ENCODE peak calls at places on chromosomes 16 and 17, in five cellular contexts. One of them, this sample, is unnamed.

GRCh38 chr17:71494456-71494855 is 626.4 kb upstream of the SOX9 start:
- DNase-seq in HepG2: no peak
- DNase-seq in HCT116: no peak
- DNase-seq in K562: no peak
- DNase-seq in H1: no peak
- DNase-seq in this sample: no peak

GRCh38 chr17:2138318-2138717 is 83.4 kb downstream of the HIC1 start:
- DNase-seq in HepG2: no peak
- DNase-seq in HCT116: no peak
- DNase-seq in K562: peak; percentile 30
- DNase-seq in H1: no peak
- DNase-seq in this sample: no peak

GRCh38 chr16:2030036-2030435 is 3.3 kb downstream of the NHERF2 start:
- DNase-seq in HepG2: no peak
- DNase-seq in HCT116: no peak
- DNase-seq in K562: no peak
- DNase-seq in H1: no peak
- DNase-seq in this sample: no peak

GRCh38 chr16:1960665-1961630 is 1.6 kb downstream of the NDUFB10 start:
- DNase-seq in HepG2: peak; percentile 53
- DNase-seq in HCT116: peak; percentile 64
- DNase-seq in K562: no peak
- DNase-seq in H1: no peak
- DNase-seq in this sample: peak; percentile 60

GRCh38 chr17:62140376-62140775 is 75.3 kb upstream of the MED13 start:
- DNase-seq in HepG2: no peak
- DNase-seq in HCT116: no peak
- DNase-seq in K562: no peak
- DNase-seq in H1: no peak
- DNase-seq in this sample: no peak

GRCh38 chr17:64357191-64357981 is 33.3 kb downstream of the PECAM1 start:
- DNase-seq in HepG2: no peak
- DNase-seq in HCT116: no peak
- DNase-seq in K562: no peak
- DNase-seq in H1: no peak
- DNase-seq in this sample: no peak

GRCh38 chr17:70242781-70243437 is 73.6 kb downstream of the KCNJ2 start:
- DNase-seq in HepG2: no peak
- DNase-seq in HCT116: no peak
- DNase-seq in K562: no peak
- DNase-seq in H1: no peak
- DNase-seq in this sample: no peak

GRCh38 chr16:57091200-57091989 is 988 bp upstream of the CPNE2 start:
- DNase-seq in HepG2: peak; percentile 37
- DNase-seq in HCT116: peak; percentile 32
- DNase-seq in K562: no peak
- DNase-seq in H1: peak; percentile 81
- DNase-seq in this sample: no peak

GRCh38 chr17:81541123-81541522 is 11.0 kb downstream of the FAAP100 start:
- DNase-seq in HepG2: no peak
- DNase-seq in HCT116: no peak
- DNase-seq in K562: no peak
- DNase-seq in H1: no peak
- DNase-seq in this sample: no peak

GRCh38 chr16:84638195-84638806 is 10.0 kb upstream of the KLHL36 start:
- DNase-seq in HepG2: no peak
- DNase-seq in HCT116: no peak
- DNase-seq in K562: no peak
- DNase-seq in H1: no peak
- DNase-seq in this sample: no peak

GRCh38 chr17:76867578-76868175 is 527 bp upstream of the MGAT5B start:
- DNase-seq in HepG2: no peak
- DNase-seq in HCT116: no peak
- DNase-seq in K562: no peak
- DNase-seq in H1: no peak
- DNase-seq in this sample: no peak

GRCh38 chr16:31703526-31704128 is 170.0 kb upstream of the ZNF267 start:
- DNase-seq in HepG2: no peak
- DNase-seq in HCT116: no peak
- DNase-seq in K562: no peak
- DNase-seq in H1: no peak
- DNase-seq in this sample: no peak

GRCh38 chr16:75306102-75306762 is 54.8 kb upstream of the BCAR1 start:
- DNase-seq in HepG2: peak; percentile 95
- DNase-seq in HCT116: peak; percentile 49
- DNase-seq in K562: no peak
- DNase-seq in H1: no peak
- DNase-seq in this sample: no peak

GRCh38 chr17:77644981-77645380 is 313.5 kb upstream of the TNRC6C start:
- DNase-seq in HepG2: no peak
- DNase-seq in HCT116: no peak
- DNase-seq in K562: no peak
- DNase-seq in H1: no peak
- DNase-seq in this sample: no peak

GRCh38 chr16:85486256-85486915 is 126.7 kb upstream of the GSE1 start:
- DNase-seq in HepG2: no peak
- DNase-seq in HCT116: no peak
- DNase-seq in K562: no peak
- DNase-seq in H1: no peak
- DNase-seq in this sample: no peak

GRCh38 chr16:7303014-7303676 is 29.5 kb upstream of the RBFOX1 start:
- DNase-seq in HepG2: no peak
- DNase-seq in HCT116: no peak
- DNase-seq in K562: no peak
- DNase-seq in H1: peak; percentile 68
- DNase-seq in this sample: no peak

GRCh38 chr17:28725166-28725659 is 820 bp downstream of the TLCD1 start:
- DNase-seq in HepG2: peak; percentile 65
- DNase-seq in HCT116: peak; percentile 50
- DNase-seq in K562: peak; percentile 29
- DNase-seq in H1: no peak
- DNase-seq in this sample: no peak

GRCh38 chr16:68972720-68973119 is 129.4 kb downstream of the TANGO6 start:
- DNase-seq in HepG2: no peak
- DNase-seq in HCT116: no peak
- DNase-seq in K562: no peak
- DNase-seq in H1: peak; percentile 63
- DNase-seq in this sample: peak; percentile 82

GRCh38 chr16:71499775-71500364 is 10.7 kb upstream of the ZNF19 start:
- DNase-seq in HepG2: peak; percentile 68
- DNase-seq in HCT116: peak; percentile 57
- DNase-seq in K562: peak; percentile 51
- DNase-seq in H1: peak; percentile 60
- DNase-seq in this sample: peak; percentile 66

GRCh38 chr16:68644303-68644702 is 807 bp upstream of the CDH3 start:
- DNase-seq in HepG2: peak; percentile 17
- DNase-seq in HCT116: no peak
- DNase-seq in K562: no peak
- DNase-seq in H1: peak; percentile 57
- DNase-seq in this sample: no peak

GRCh38 chr17:69913241-69914015 is 161.6 kb upstream of the KCNJ16 start:
- DNase-seq in HepG2: no peak
- DNase-seq in HCT116: no peak
- DNase-seq in K562: no peak
- DNase-seq in H1: no peak
- DNase-seq in this sample: no peak

GRCh38 chr17:35048685-35049379 is 14.7 kb downstream of the RFFL start:
- DNase-seq in HepG2: no peak
- DNase-seq in HCT116: no peak
- DNase-seq in K562: no peak
- DNase-seq in H1: no peak
- DNase-seq in this sample: no peak

GRCh38 chr17:3988297-3989120 is 24.3 kb upstream of the ATP2A3 start:
- DNase-seq in HepG2: no peak
- DNase-seq in HCT116: no peak
- DNase-seq in K562: no peak
- DNase-seq in H1: no peak
- DNase-seq in this sample: no peak

GRCh38 chr16:12260119-12260646 is 283.6 kb downstream of the SNX29 start:
- DNase-seq in HepG2: no peak
- DNase-seq in HCT116: no peak
- DNase-seq in K562: no peak
- DNase-seq in H1: no peak
- DNase-seq in this sample: no peak

GRCh38 chr17:4623249-4623648 is 18.2 kb downstream of the ALOX15 start:
- DNase-seq in HepG2: no peak
- DNase-seq in HCT116: no peak
- DNase-seq in K562: no peak
- DNase-seq in H1: no peak
- DNase-seq in this sample: no peak

GRCh38 chr16:18833707-18834505 is 32.6 kb upstream of the ARL6IP1 start:
- DNase-seq in HepG2: no peak
- DNase-seq in HCT116: no peak
- DNase-seq in K562: no peak
- DNase-seq in H1: no peak
- DNase-seq in this sample: no peak

GRCh38 chr17:82414548-82415281 is 3.4 kb upstream of the HEXD start:
- DNase-seq in HepG2: peak; percentile 40
- DNase-seq in HCT116: peak; percentile 57
- DNase-seq in K562: peak; percentile 88
- DNase-seq in H1: peak; percentile 94
- DNase-seq in this sample: peak; percentile 71

GRCh38 chr17:82949984-82950383 is 110.2 kb upstream of the ZNF750 start:
- DNase-seq in HepG2: no peak
- DNase-seq in HCT116: no peak
- DNase-seq in K562: no peak
- DNase-seq in H1: no peak
- DNase-seq in this sample: no peak

GRCh38 chr17:19398301-19399181 is 11.6 kb upstream of the MFAP4 start:
- DNase-seq in HepG2: no peak
- DNase-seq in HCT116: no peak
- DNase-seq in K562: no peak
- DNase-seq in H1: no peak
- DNase-seq in this sample: no peak

GRCh38 chr17:43962479-43962878 is 8.7 kb upstream of the PYY start:
- DNase-seq in HepG2: no peak
- DNase-seq in HCT116: no peak
- DNase-seq in K562: no peak
- DNase-seq in H1: no peak
- DNase-seq in this sample: no peak

GRCh38 chr16:48075398-48075797 is 80.4 kb downstream of the ABCC12 start:
- DNase-seq in HepG2: peak; percentile 14
- DNase-seq in HCT116: no peak
- DNase-seq in K562: no peak
- DNase-seq in H1: no peak
- DNase-seq in this sample: no peak

GRCh38 chr17:61746248-61746985 is 116.9 kb downstream of the BRIP1 start:
- DNase-seq in HepG2: no peak
- DNase-seq in HCT116: no peak
- DNase-seq in K562: no peak
- DNase-seq in H1: no peak
- DNase-seq in this sample: no peak

GRCh38 chr16:85248269-85248668 is 136.0 kb upstream of the CIBAR2 start:
- DNase-seq in HepG2: no peak
- DNase-seq in HCT116: no peak
- DNase-seq in K562: no peak
- DNase-seq in H1: no peak
- DNase-seq in this sample: no peak

GRCh38 chr17:81397314-81398169 is 2.3 kb downstream of the BAHCC1 start:
- DNase-seq in HepG2: peak; percentile 93
- DNase-seq in HCT116: no peak
- DNase-seq in K562: no peak
- DNase-seq in H1: peak; percentile 84
- DNase-seq in this sample: no peak

GRCh38 chr16:69199382-69199781 is 12.4 kb downstream of the SNTB2 start:
- DNase-seq in HepG2: no peak
- DNase-seq in HCT116: no peak
- DNase-seq in K562: no peak
- DNase-seq in H1: no peak
- DNase-seq in this sample: no peak

DNA sequence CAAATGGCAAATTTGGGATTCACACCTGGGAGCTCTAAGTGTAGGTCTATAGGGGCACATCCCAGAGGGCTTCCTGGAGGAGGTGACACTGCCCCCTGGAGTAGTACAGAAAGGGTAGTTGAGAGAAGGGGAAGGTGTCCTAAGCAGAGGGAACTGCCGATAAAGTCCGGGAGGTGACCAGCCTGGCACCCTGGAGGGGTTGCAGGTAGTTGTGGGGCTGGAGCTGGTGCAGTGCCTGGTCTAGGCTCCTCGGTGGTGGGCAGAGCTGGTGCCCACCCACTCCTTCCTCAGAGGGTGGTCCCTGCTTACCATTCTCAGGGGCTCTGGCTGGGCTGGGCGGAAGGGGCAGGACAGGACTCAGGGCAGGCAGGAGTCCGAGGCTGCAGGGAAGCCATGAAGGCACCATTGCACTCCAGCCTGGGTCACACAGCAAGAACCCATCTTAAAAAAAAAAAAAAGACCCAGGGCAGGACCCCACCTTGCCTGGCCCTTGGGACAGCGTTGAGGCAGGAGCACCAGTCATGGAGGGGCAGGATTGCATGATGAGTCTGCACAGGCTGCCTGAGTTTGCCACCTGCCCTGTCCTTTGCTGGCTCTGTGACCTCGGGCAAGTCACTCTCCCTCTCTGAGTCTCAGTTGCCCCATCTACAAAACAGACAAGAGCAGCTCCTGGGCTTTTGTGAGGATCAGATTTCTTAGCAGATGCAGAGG is 43.8 kb downstream of the LAT start:
- DNase-seq in HepG2: no peak
- DNase-seq in HCT116: no peak
- DNase-seq in K562: no peak
- DNase-seq in H1: no peak
- DNase-seq in this sample: no peak
- TF ChIP-seq YY1 in HepG2: no peak
- TF ChIP-seq YY1 in HCT116: no peak
- TF ChIP-seq YY1 in K562: no peak
- TF ChIP-seq YY1 in H1: no peak
- TF ChIP-seq YY1 in this sample: no peak

DNA sequence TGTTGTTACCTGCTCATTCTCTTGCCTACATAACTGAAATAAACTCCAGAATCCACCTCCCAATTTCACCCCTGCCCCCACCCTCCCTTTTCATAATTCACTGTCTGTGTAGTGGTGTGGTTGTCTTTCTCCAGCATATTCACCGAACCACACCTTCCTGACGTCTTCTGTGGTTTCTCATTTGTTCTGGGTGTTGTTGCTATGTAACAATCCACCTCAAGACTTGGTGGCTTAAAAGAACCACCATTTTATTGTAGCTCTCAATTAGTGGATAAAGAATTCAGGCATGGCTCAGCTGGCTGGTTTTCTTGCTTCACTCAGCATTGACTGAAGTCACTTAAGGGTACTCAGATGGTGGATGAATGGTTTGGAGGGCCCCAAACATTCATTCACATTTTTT is 229.8 kb downstream of the MAF start:
- DNase-seq in HepG2: no peak
- DNase-seq in HCT116: no peak
- DNase-seq in K562: no peak
- DNase-seq in H1: no peak
- DNase-seq in this sample: no peak
- H3K9ac ChIP-seq in HepG2: no peak overlapping the region
- H3K9ac ChIP-seq in HCT116: no peak overlapping the region
- H3K9ac ChIP-seq in K562: no peak overlapping the region
- H3K9ac ChIP-seq in H1: no peak overlapping the region
- H3K9ac ChIP-seq in this sample: no peak overlapping the region

GRCh38 chr16:17470002-17470870 is 524 bp downstream of the XYLT1 start:
- DNase-seq in HepG2: no peak
- DNase-seq in HCT116: no peak
- DNase-seq in K562: peak; percentile 37
- DNase-seq in H1: peak; percentile 65
- DNase-seq in this sample: no peak
- TF ChIP-seq YY1 in HepG2: no peak
- TF ChIP-seq YY1 in HCT116: no peak
- TF ChIP-seq YY1 in K562: no peak
- TF ChIP-seq YY1 in H1: no peak
- TF ChIP-seq YY1 in this sample: no peak

GRCh38 chr17:59378621-59379194 is 47.3 kb downstream of the YPEL2 start:
- DNase-seq in HepG2: no peak
- DNase-seq in HCT116: no peak
- DNase-seq in K562: no peak
- DNase-seq in H1: no peak
- DNase-seq in this sample: no peak
- H3K9ac ChIP-seq in HepG2: no peak overlapping the region
- H3K9ac ChIP-seq in HCT116: no peak overlapping the region
- H3K9ac ChIP-seq in K562: no peak overlapping the region
- H3K9ac ChIP-seq in H1: no peak overlapping the region
- H3K9ac ChIP-seq in this sample: no peak overlapping the region